ENCODE peak calls at places on chromosome 7, in ten cellular contexts. One of them, this sample, is unnamed.

GRCh38 chr7:34069676-34070075 is 164.3 kb downstream of the BMPER start:
- DNase-seq in activated T-cell treated with anti-CD3 and anti-CD28 coated beads for 24 hours: no peak
- DNase-seq in skeletal muscle cell: no peak
- DNase-seq in stimulated activated CD8-positive, alpha-beta memory T cell treated with anti-CD3 and anti-CD28 coated beads, Interleukin-4, amount 100 ng/mL, for 1 hour: no peak
- DNase-seq in mucosa of descending colon: no peak
- DNase-seq in GM23338: no peak
- DNase-seq in A673: peak
- DNase-seq in progenitor cell of endocrine pancreas: no peak
- DNase-seq in MG63: no peak
- DNase-seq in heart left ventricle: no peak
- DNase-seq in this sample: no peak

GRCh38 chr7:1122832-1123501 is 35.1 kb downstream of the GPER1 start:
- DNase-seq in activated T-cell treated with anti-CD3 and anti-CD28 coated beads for 24 hours: no peak
- DNase-seq in skeletal muscle cell: no peak
- DNase-seq in stimulated activated CD8-positive, alpha-beta memory T cell treated with anti-CD3 and anti-CD28 coated beads, Interleukin-4, amount 100 ng/mL, for 1 hour: no peak
- DNase-seq in mucosa of descending colon: no peak
- DNase-seq in GM23338: no peak
- DNase-seq in A673: no peak
- DNase-seq in progenitor cell of endocrine pancreas: no peak
- DNase-seq in MG63: no peak
- DNase-seq in heart left ventricle: peak
- DNase-seq in this sample: no peak

GRCh38 chr7:40969641-40970040 is 733.2 kb downstream of the INHBA start:
- DNase-seq in activated T-cell treated with anti-CD3 and anti-CD28 coated beads for 24 hours: no peak
- DNase-seq in skeletal muscle cell: no peak
- DNase-seq in stimulated activated CD8-positive, alpha-beta memory T cell treated with anti-CD3 and anti-CD28 coated beads, Interleukin-4, amount 100 ng/mL, for 1 hour: no peak
- DNase-seq in mucosa of descending colon: no peak
- DNase-seq in GM23338: no peak
- DNase-seq in A673: no peak
- DNase-seq in progenitor cell of endocrine pancreas: no peak
- DNase-seq in MG63: no peak
- DNase-seq in heart left ventricle: no peak
- DNase-seq in this sample: no peak

GRCh38 chr7:106313456-106313891 is 28.7 kb upstream of the NAMPT start:
- DNase-seq in activated T-cell treated with anti-CD3 and anti-CD28 coated beads for 24 hours: no peak
- DNase-seq in skeletal muscle cell: no peak
- DNase-seq in stimulated activated CD8-positive, alpha-beta memory T cell treated with anti-CD3 and anti-CD28 coated beads, Interleukin-4, amount 100 ng/mL, for 1 hour: no peak
- DNase-seq in mucosa of descending colon: no peak
- DNase-seq in GM23338: no peak
- DNase-seq in A673: no peak
- DNase-seq in progenitor cell of endocrine pancreas: no peak
- DNase-seq in MG63: peak
- DNase-seq in heart left ventricle: no peak
- DNase-seq in this sample: no peak

GRCh38 chr7:82382276-82382675 is 61.3 kb downstream of the CACNA2D1 start:
- DNase-seq in activated T-cell treated with anti-CD3 and anti-CD28 coated beads for 24 hours: no peak
- DNase-seq in skeletal muscle cell: no peak
- DNase-seq in stimulated activated CD8-positive, alpha-beta memory T cell treated with anti-CD3 and anti-CD28 coated beads, Interleukin-4, amount 100 ng/mL, for 1 hour: no peak
- DNase-seq in mucosa of descending colon: no peak
- DNase-seq in GM23338: peak
- DNase-seq in A673: no peak
- DNase-seq in progenitor cell of endocrine pancreas: no peak
- DNase-seq in MG63: no peak
- DNase-seq in heart left ventricle: no peak
- DNase-seq in this sample: peak

GRCh38 chr7:105906169-105906568 is 29.8 kb upstream of the ATXN7L1 start:
- DNase-seq in activated T-cell treated with anti-CD3 and anti-CD28 coated beads for 24 hours: no peak
- DNase-seq in skeletal muscle cell: no peak
- DNase-seq in stimulated activated CD8-positive, alpha-beta memory T cell treated with anti-CD3 and anti-CD28 coated beads, Interleukin-4, amount 100 ng/mL, for 1 hour: no peak
- DNase-seq in mucosa of descending colon: no peak
- DNase-seq in GM23338: peak
- DNase-seq in A673: peak
- DNase-seq in progenitor cell of endocrine pancreas: no peak
- DNase-seq in MG63: no peak
- DNase-seq in heart left ventricle: no peak
- DNase-seq in this sample: no peak

GRCh38 chr7:116511552-116512523 is 12.3 kb downstream of the CAV2 start:
- DNase-seq in activated T-cell treated with anti-CD3 and anti-CD28 coated beads for 24 hours: no peak
- DNase-seq in skeletal muscle cell: no peak
- DNase-seq in stimulated activated CD8-positive, alpha-beta memory T cell treated with anti-CD3 and anti-CD28 coated beads, Interleukin-4, amount 100 ng/mL, for 1 hour: no peak
- DNase-seq in mucosa of descending colon: peak
- DNase-seq in GM23338: no peak
- DNase-seq in A673: peak
- DNase-seq in progenitor cell of endocrine pancreas: no peak
- DNase-seq in MG63: peak
- DNase-seq in heart left ventricle: no peak
- DNase-seq in this sample: no peak

GRCh38 chr7:105389090-105389650 is 449 bp upstream of the SRPK2 start:
- DNase-seq in activated T-cell treated with anti-CD3 and anti-CD28 coated beads for 24 hours: no peak
- DNase-seq in skeletal muscle cell: no peak
- DNase-seq in stimulated activated CD8-positive, alpha-beta memory T cell treated with anti-CD3 and anti-CD28 coated beads, Interleukin-4, amount 100 ng/mL, for 1 hour: no peak
- DNase-seq in mucosa of descending colon: peak
- DNase-seq in GM23338: peak
- DNase-seq in A673: peak
- DNase-seq in progenitor cell of endocrine pancreas: no peak
- DNase-seq in MG63: peak
- DNase-seq in heart left ventricle: no peak
- DNase-seq in this sample: no peak

GRCh38 chr7:80047856-80048459 is 86.7 kb upstream of the GNAI1 start:
- DNase-seq in activated T-cell treated with anti-CD3 and anti-CD28 coated beads for 24 hours: no peak
- DNase-seq in skeletal muscle cell: no peak
- DNase-seq in stimulated activated CD8-positive, alpha-beta memory T cell treated with anti-CD3 and anti-CD28 coated beads, Interleukin-4, amount 100 ng/mL, for 1 hour: no peak
- DNase-seq in mucosa of descending colon: no peak
- DNase-seq in GM23338: no peak
- DNase-seq in A673: no peak
- DNase-seq in progenitor cell of endocrine pancreas: no peak
- DNase-seq in MG63: no peak
- DNase-seq in heart left ventricle: no peak
- DNase-seq in this sample: no peak

GRCh38 chr7:47474937-47475879 is 106.7 kb downstream of the TNS3 start:
- DNase-seq in activated T-cell treated with anti-CD3 and anti-CD28 coated beads for 24 hours: no peak
- DNase-seq in skeletal muscle cell: peak
- DNase-seq in stimulated activated CD8-positive, alpha-beta memory T cell treated with anti-CD3 and anti-CD28 coated beads, Interleukin-4, amount 100 ng/mL, for 1 hour: no peak
- DNase-seq in mucosa of descending colon: peak
- DNase-seq in GM23338: peak
- DNase-seq in A673: no peak
- DNase-seq in progenitor cell of endocrine pancreas: peak
- DNase-seq in MG63: peak
- DNase-seq in heart left ventricle: peak
- DNase-seq in this sample: no peak

GRCh38 chr7:77339726-77340125 is 76.4 kb downstream of the GSAP start:
- DNase-seq in activated T-cell treated with anti-CD3 and anti-CD28 coated beads for 24 hours: no peak
- DNase-seq in skeletal muscle cell: no peak
- DNase-seq in stimulated activated CD8-positive, alpha-beta memory T cell treated with anti-CD3 and anti-CD28 coated beads, Interleukin-4, amount 100 ng/mL, for 1 hour: no peak
- DNase-seq in mucosa of descending colon: no peak
- DNase-seq in GM23338: no peak
- DNase-seq in A673: no peak
- DNase-seq in progenitor cell of endocrine pancreas: no peak
- DNase-seq in MG63: no peak
- DNase-seq in heart left ventricle: no peak
- DNase-seq in this sample: no peak

GRCh38 chr7:29639887-29640600 is 76.4 kb downstream of the PRR15 start:
- DNase-seq in activated T-cell treated with anti-CD3 and anti-CD28 coated beads for 24 hours: no peak
- DNase-seq in skeletal muscle cell: no peak
- DNase-seq in stimulated activated CD8-positive, alpha-beta memory T cell treated with anti-CD3 and anti-CD28 coated beads, Interleukin-4, amount 100 ng/mL, for 1 hour: no peak
- DNase-seq in mucosa of descending colon: no peak
- DNase-seq in GM23338: peak
- DNase-seq in A673: no peak
- DNase-seq in progenitor cell of endocrine pancreas: no peak
- DNase-seq in MG63: no peak
- DNase-seq in heart left ventricle: no peak
- DNase-seq in this sample: no peak

GRCh38 chr7:82624337-82624736 is 180.8 kb upstream of the CACNA2D1 start:
- DNase-seq in activated T-cell treated with anti-CD3 and anti-CD28 coated beads for 24 hours: no peak
- DNase-seq in skeletal muscle cell: peak
- DNase-seq in stimulated activated CD8-positive, alpha-beta memory T cell treated with anti-CD3 and anti-CD28 coated beads, Interleukin-4, amount 100 ng/mL, for 1 hour: no peak
- DNase-seq in mucosa of descending colon: no peak
- DNase-seq in GM23338: no peak
- DNase-seq in A673: no peak
- DNase-seq in progenitor cell of endocrine pancreas: no peak
- DNase-seq in MG63: peak
- DNase-seq in heart left ventricle: no peak
- DNase-seq in this sample: no peak

GRCh38 chr7:106053109-106053508 is 59.0 kb downstream of the SYPL1 start:
- DNase-seq in activated T-cell treated with anti-CD3 and anti-CD28 coated beads for 24 hours: no peak
- DNase-seq in skeletal muscle cell: no peak
- DNase-seq in stimulated activated CD8-positive, alpha-beta memory T cell treated with anti-CD3 and anti-CD28 coated beads, Interleukin-4, amount 100 ng/mL, for 1 hour: no peak
- DNase-seq in mucosa of descending colon: no peak
- DNase-seq in GM23338: no peak
- DNase-seq in A673: no peak
- DNase-seq in progenitor cell of endocrine pancreas: no peak
- DNase-seq in MG63: no peak
- DNase-seq in heart left ventricle: no peak
- DNase-seq in this sample: no peak

GRCh38 chr7:32048970-32049369 is 21.2 kb downstream of the PDE1C start:
- DNase-seq in activated T-cell treated with anti-CD3 and anti-CD28 coated beads for 24 hours: no peak
- DNase-seq in skeletal muscle cell: no peak
- DNase-seq in stimulated activated CD8-positive, alpha-beta memory T cell treated with anti-CD3 and anti-CD28 coated beads, Interleukin-4, amount 100 ng/mL, for 1 hour: no peak
- DNase-seq in mucosa of descending colon: no peak
- DNase-seq in GM23338: no peak
- DNase-seq in A673: no peak
- DNase-seq in progenitor cell of endocrine pancreas: no peak
- DNase-seq in MG63: no peak
- DNase-seq in heart left ventricle: no peak
- DNase-seq in this sample: no peak

GRCh38 chr7:44748948-44749731 is 493 bp downstream of the ZMIZ2 start:
- DNase-seq in activated T-cell treated with anti-CD3 and anti-CD28 coated beads for 24 hours: no peak
- DNase-seq in skeletal muscle cell: no peak
- DNase-seq in stimulated activated CD8-positive, alpha-beta memory T cell treated with anti-CD3 and anti-CD28 coated beads, Interleukin-4, amount 100 ng/mL, for 1 hour: no peak
- DNase-seq in mucosa of descending colon: no peak
- DNase-seq in GM23338: peak
- DNase-seq in A673: no peak
- DNase-seq in progenitor cell of endocrine pancreas: no peak
- DNase-seq in MG63: no peak
- DNase-seq in heart left ventricle: peak
- DNase-seq in this sample: no peak

GRCh38 chr7:107262857-107263256 is 94.1 kb downstream of the HBP1 start:
- DNase-seq in activated T-cell treated with anti-CD3 and anti-CD28 coated beads for 24 hours: no peak
- DNase-seq in skeletal muscle cell: no peak
- DNase-seq in stimulated activated CD8-positive, alpha-beta memory T cell treated with anti-CD3 and anti-CD28 coated beads, Interleukin-4, amount 100 ng/mL, for 1 hour: no peak
- DNase-seq in mucosa of descending colon: no peak
- DNase-seq in GM23338: no peak
- DNase-seq in A673: peak
- DNase-seq in progenitor cell of endocrine pancreas: no peak
- DNase-seq in MG63: no peak
- DNase-seq in heart left ventricle: no peak
- DNase-seq in this sample: no peak

GRCh38 chr7:128922496-128923410 is 12.2 kb upstream of the KCP start:
- DNase-seq in activated T-cell treated with anti-CD3 and anti-CD28 coated beads for 24 hours: no peak
- DNase-seq in skeletal muscle cell: no peak
- DNase-seq in stimulated activated CD8-positive, alpha-beta memory T cell treated with anti-CD3 and anti-CD28 coated beads, Interleukin-4, amount 100 ng/mL, for 1 hour: no peak
- DNase-seq in mucosa of descending colon: no peak
- DNase-seq in GM23338: no peak
- DNase-seq in A673: no peak
- DNase-seq in progenitor cell of endocrine pancreas: no peak
- DNase-seq in MG63: no peak
- DNase-seq in heart left ventricle: no peak
- DNase-seq in this sample: no peak

GRCh38 chr7:22356010-22356854 is 722 bp downstream of the RAPGEF5 start:
- DNase-seq in activated T-cell treated with anti-CD3 and anti-CD28 coated beads for 24 hours: no peak
- DNase-seq in skeletal muscle cell: no peak
- DNase-seq in stimulated activated CD8-positive, alpha-beta memory T cell treated with anti-CD3 and anti-CD28 coated beads, Interleukin-4, amount 100 ng/mL, for 1 hour: no peak
- DNase-seq in mucosa of descending colon: peak
- DNase-seq in GM23338: peak
- DNase-seq in A673: no peak
- DNase-seq in progenitor cell of endocrine pancreas: no peak
- DNase-seq in MG63: peak
- DNase-seq in heart left ventricle: no peak
- DNase-seq in this sample: peak

GRCh38 chr7:88167223-88167622 is 52.6 kb downstream of the SRI start:
- DNase-seq in activated T-cell treated with anti-CD3 and anti-CD28 coated beads for 24 hours: no peak
- DNase-seq in skeletal muscle cell: no peak
- DNase-seq in stimulated activated CD8-positive, alpha-beta memory T cell treated with anti-CD3 and anti-CD28 coated beads, Interleukin-4, amount 100 ng/mL, for 1 hour: no peak
- DNase-seq in mucosa of descending colon: no peak
- DNase-seq in GM23338: no peak
- DNase-seq in A673: no peak
- DNase-seq in progenitor cell of endocrine pancreas: no peak
- DNase-seq in MG63: no peak
- DNase-seq in heart left ventricle: no peak
- DNase-seq in this sample: no peak

GRCh38 chr7:82050134-82050533 is 280.3 kb upstream of the HGF start:
- DNase-seq in activated T-cell treated with anti-CD3 and anti-CD28 coated beads for 24 hours: no peak
- DNase-seq in skeletal muscle cell: peak
- DNase-seq in stimulated activated CD8-positive, alpha-beta memory T cell treated with anti-CD3 and anti-CD28 coated beads, Interleukin-4, amount 100 ng/mL, for 1 hour: no peak
- DNase-seq in mucosa of descending colon: no peak
- DNase-seq in GM23338: peak
- DNase-seq in A673: peak
- DNase-seq in progenitor cell of endocrine pancreas: no peak
- DNase-seq in MG63: peak
- DNase-seq in heart left ventricle: no peak
- DNase-seq in this sample: no peak

GRCh38 chr7:729154-730000 is 2.3 kb upstream of the PRKAR1B start:
- DNase-seq in activated T-cell treated with anti-CD3 and anti-CD28 coated beads for 24 hours: no peak
- DNase-seq in skeletal muscle cell: no peak
- DNase-seq in stimulated activated CD8-positive, alpha-beta memory T cell treated with anti-CD3 and anti-CD28 coated beads, Interleukin-4, amount 100 ng/mL, for 1 hour: no peak
- DNase-seq in mucosa of descending colon: no peak
- DNase-seq in GM23338: no peak
- DNase-seq in A673: no peak
- DNase-seq in progenitor cell of endocrine pancreas: no peak
- DNase-seq in MG63: no peak
- DNase-seq in heart left ventricle: no peak
- DNase-seq in this sample: no peak

GRCh38 chr7:27976531-27976930 is 204.1 kb downstream of the JAZF1 start:
- DNase-seq in activated T-cell treated with anti-CD3 and anti-CD28 coated beads for 24 hours: no peak
- DNase-seq in skeletal muscle cell: no peak
- DNase-seq in stimulated activated CD8-positive, alpha-beta memory T cell treated with anti-CD3 and anti-CD28 coated beads, Interleukin-4, amount 100 ng/mL, for 1 hour: no peak
- DNase-seq in mucosa of descending colon: no peak
- DNase-seq in GM23338: no peak
- DNase-seq in A673: no peak
- DNase-seq in progenitor cell of endocrine pancreas: no peak
- DNase-seq in MG63: no peak
- DNase-seq in heart left ventricle: no peak
- DNase-seq in this sample: no peak

GRCh38 chr7:70589590-70589989 is 542.4 kb upstream of the GALNT17 start:
- DNase-seq in activated T-cell treated with anti-CD3 and anti-CD28 coated beads for 24 hours: no peak
- DNase-seq in skeletal muscle cell: no peak
- DNase-seq in stimulated activated CD8-positive, alpha-beta memory T cell treated with anti-CD3 and anti-CD28 coated beads, Interleukin-4, amount 100 ng/mL, for 1 hour: no peak
- DNase-seq in mucosa of descending colon: no peak
- DNase-seq in GM23338: no peak
- DNase-seq in A673: no peak
- DNase-seq in progenitor cell of endocrine pancreas: no peak
- DNase-seq in MG63: no peak
- DNase-seq in heart left ventricle: no peak
- DNase-seq in this sample: no peak

GRCh38 chr7:78530351-78530750 is 731.8 kb downstream of the PHTF2 start:
- DNase-seq in activated T-cell treated with anti-CD3 and anti-CD28 coated beads for 24 hours: no peak
- DNase-seq in skeletal muscle cell: peak
- DNase-seq in stimulated activated CD8-positive, alpha-beta memory T cell treated with anti-CD3 and anti-CD28 coated beads, Interleukin-4, amount 100 ng/mL, for 1 hour: no peak
- DNase-seq in mucosa of descending colon: no peak
- DNase-seq in GM23338: no peak
- DNase-seq in A673: peak
- DNase-seq in progenitor cell of endocrine pancreas: no peak
- DNase-seq in MG63: no peak
- DNase-seq in heart left ventricle: no peak
- DNase-seq in this sample: no peak

GRCh38 chr7:70372768-70373241 is 759.1 kb upstream of the GALNT17 start:
- DNase-seq in activated T-cell treated with anti-CD3 and anti-CD28 coated beads for 24 hours: no peak
- DNase-seq in skeletal muscle cell: no peak
- DNase-seq in stimulated activated CD8-positive, alpha-beta memory T cell treated with anti-CD3 and anti-CD28 coated beads, Interleukin-4, amount 100 ng/mL, for 1 hour: no peak
- DNase-seq in mucosa of descending colon: no peak
- DNase-seq in GM23338: no peak
- DNase-seq in A673: peak
- DNase-seq in progenitor cell of endocrine pancreas: no peak
- DNase-seq in MG63: no peak
- DNase-seq in heart left ventricle: no peak
- DNase-seq in this sample: no peak

GRCh38 chr7:109782806-109783205 is 1213.1 kb downstream of the DNAJB9 start:
- DNase-seq in activated T-cell treated with anti-CD3 and anti-CD28 coated beads for 24 hours: no peak
- DNase-seq in skeletal muscle cell: no peak
- DNase-seq in stimulated activated CD8-positive, alpha-beta memory T cell treated with anti-CD3 and anti-CD28 coated beads, Interleukin-4, amount 100 ng/mL, for 1 hour: no peak
- DNase-seq in mucosa of descending colon: no peak
- DNase-seq in GM23338: no peak
- DNase-seq in A673: no peak
- DNase-seq in progenitor cell of endocrine pancreas: no peak
- DNase-seq in MG63: no peak
- DNase-seq in heart left ventricle: no peak
- DNase-seq in this sample: no peak

GRCh38 chr7:151411551-151411950 is 1.7 kb upstream of the WDR86 start:
- DNase-seq in activated T-cell treated with anti-CD3 and anti-CD28 coated beads for 24 hours: no peak
- DNase-seq in skeletal muscle cell: no peak
- DNase-seq in stimulated activated CD8-positive, alpha-beta memory T cell treated with anti-CD3 and anti-CD28 coated beads, Interleukin-4, amount 100 ng/mL, for 1 hour: no peak
- DNase-seq in mucosa of descending colon: no peak
- DNase-seq in GM23338: no peak
- DNase-seq in A673: no peak
- DNase-seq in progenitor cell of endocrine pancreas: no peak
- DNase-seq in MG63: no peak
- DNase-seq in heart left ventricle: no peak
- DNase-seq in this sample: no peak